ENCODE peak calls at places on chromosomes 13 and 19, in six cellular contexts. K is ovary; X is psoas muscle; E is thyroid gland; U is CD4-positive, alpha-beta memory T cell; I is HepG2. M is an unnamed sample.

GRCh38 chr19:29579308-29579910 is 26.7 kb upstream of the POP4 start:
- DNase-seq in K (no peak), E (no peak), U (no peak), I (no peak), X (no peak), M (no peak)

GRCh38 chr19:6393074-6393981 is at the start of gene GTF2F1:
- DNase-seq in E (peak; percentile 91), U (peak; percentile 94), X (peak; percentile 95), K (peak; percentile 98), I (peak; percentile 89), M (peak; percentile 92)

GRCh38 chr19:5686647-5687359 is 3.3 kb upstream of the RPL36 start:
- DNase-seq in U (peak; percentile 88), X (peak; percentile 99), K (peak; percentile 98), E (peak; percentile 98), I (peak; percentile 87), M (peak; percentile 96)

GRCh38 chr19:48480151-48480475 is 10.9 kb downstream of the CYTH2 start:
- DNase-seq in E (no peak), I (no peak), X (peak; percentile 69), K (peak; percentile 73), U (no peak), M (no peak)

GRCh38 chr13:32752997-32753606 is 166.8 kb downstream of the PDS5B start:
- DNase-seq in I (no peak), K (no peak), E (no peak), X (no peak), U (no peak), M (peak; percentile 33)

GRCh38 chr19:49565261-49565660 is 15.1 kb downstream of the NOSIP start:
- DNase-seq in E (no peak), X (no peak), I (no peak), K (no peak), U (no peak), M (peak; percentile 90)

GRCh38 chr19:49546825-49547565 is 19.2 kb downstream of the RCN3 start:
- DNase-seq in K (peak; percentile 65), U (peak; percentile 81), I (peak; percentile 85), X (no peak), E (peak; percentile 69), M (peak; percentile 94)

GRCh38 chr19:1389033-1389940 is 5.6 kb downstream of the NDUFS7 start:
- DNase-seq in E (no peak), I (no peak), U (no peak), X (no peak), K (no peak), M (no peak)

GRCh38 chr13:56528040-56528760 is 612.5 kb upstream of the PRR20A start:
- DNase-seq in E (no peak), I (no peak), X (no peak), K (no peak), U (no peak), M (no peak)

GRCh38 chr19:47601180-47601904 is 7.6 kb upstream of the BICRA start:
- DNase-seq in X (no peak), K (no peak), E (no peak), U (no peak), I (peak; percentile 29), M (peak; percentile 96)

GRCh38 chr13:25111557-25111956 is 15.6 kb downstream of the PABPC3 start:
- DNase-seq in U (no peak), I (no peak), X (no peak), K (no peak), E (no peak), M (no peak)

GRCh38 chr13:70864731-70865130 is 756.5 kb upstream of the KLHL1 start:
- DNase-seq in X (no peak), E (no peak), U (no peak), K (no peak), I (no peak), M (no peak)

GRCh38 chr13:52779028-52779612 is 39.5 kb upstream of the CNMD start:
- DNase-seq in I (no peak), K (no peak), U (no peak), E (no peak), X (no peak), M (no peak)

GRCh38 chr19:4575978-4576933 is 16.8 kb upstream of the SEMA6B start:
- DNase-seq in U (peak; percentile 54), E (peak; percentile 48), X (peak; percentile 70), K (peak; percentile 65), I (peak; percentile 61), M (peak; percentile 36)

GRCh38 chr13:108281941-108282340 is 12.4 kb downstream of the TNFSF13B start:
- DNase-seq in E (no peak), U (no peak), X (no peak), K (no peak), I (no peak), M (no peak)

GRCh38 chr13:29154390-29154789 is 334.3 kb downstream of the MTUS2 start:
- DNase-seq in U (no peak), K (no peak), X (no peak), E (no peak), I (no peak), M (no peak)

GRCh38 chr13:23902975-23903905 is 5.9 kb upstream of the C1QTNF9B start:
- DNase-seq in E (no peak), X (no peak), U (no peak), I (no peak), K (peak; percentile 37), M (no peak)

GRCh38 chr19:52343548-52343947 is 7.5 kb downstream of the ZNF610 start:
- DNase-seq in X (peak; percentile 19), U (peak; percentile 55), K (peak; percentile 39), I (peak; percentile 15), E (peak; percentile 95), M (peak; percentile 26)

GRCh38 chr19:10636304-10636972 is 11.1 kb downstream of the SLC44A2 start:
- DNase-seq in X (no peak), K (no peak), E (no peak), I (no peak), U (no peak), M (no peak)

DNA sequence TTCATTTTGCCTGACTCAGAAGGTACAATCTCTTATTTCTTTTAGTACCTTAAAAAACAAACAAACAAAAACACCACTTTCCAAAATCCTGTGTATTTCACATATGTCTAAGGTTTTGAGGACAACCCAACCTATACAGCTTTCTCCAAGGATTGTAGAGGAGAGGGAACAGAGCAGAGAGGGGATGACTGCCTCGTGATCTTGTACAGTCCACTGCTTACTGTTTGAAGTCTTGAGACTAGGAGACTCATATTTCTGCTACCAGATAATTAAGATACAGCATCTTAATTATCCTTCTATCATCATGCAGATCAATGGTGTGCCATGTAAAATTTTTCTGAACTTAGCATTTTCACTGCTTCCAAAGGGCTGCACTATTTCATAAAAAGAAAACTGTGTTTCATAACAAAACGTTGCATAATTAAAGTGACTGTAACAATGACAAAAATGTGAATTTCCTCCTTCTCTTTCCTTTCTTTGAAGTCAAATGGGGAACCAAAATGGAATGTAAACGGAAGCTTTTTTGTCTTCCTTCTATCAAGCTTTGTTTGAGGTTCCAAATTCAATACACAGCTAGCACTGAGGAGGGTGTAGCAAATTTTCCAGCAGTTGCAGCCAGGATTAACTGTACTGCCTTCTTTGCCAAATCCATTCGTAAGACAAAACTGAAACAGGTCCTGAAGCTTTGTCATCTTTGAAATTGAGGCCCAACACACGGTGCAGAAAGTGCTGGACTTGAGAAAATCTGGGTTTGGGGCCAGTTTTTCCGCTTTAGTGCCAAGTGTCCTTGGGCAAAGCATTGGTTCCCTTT is 34.8 kb upstream of the RCBTB2 start:
- DNase-seq in U (no peak), K (peak; percentile 46), I (peak; percentile 70), X (no peak), E (no peak), M (no peak)
- H3K4me3 ChIP-seq in U (no peak overlapping the region), K (no peak overlapping the region), I (peak overlapping the region; percentile 14), X (peak overlapping the region; percentile 26), E (no peak overlapping the region), M (no peak overlapping the region)

DNA sequence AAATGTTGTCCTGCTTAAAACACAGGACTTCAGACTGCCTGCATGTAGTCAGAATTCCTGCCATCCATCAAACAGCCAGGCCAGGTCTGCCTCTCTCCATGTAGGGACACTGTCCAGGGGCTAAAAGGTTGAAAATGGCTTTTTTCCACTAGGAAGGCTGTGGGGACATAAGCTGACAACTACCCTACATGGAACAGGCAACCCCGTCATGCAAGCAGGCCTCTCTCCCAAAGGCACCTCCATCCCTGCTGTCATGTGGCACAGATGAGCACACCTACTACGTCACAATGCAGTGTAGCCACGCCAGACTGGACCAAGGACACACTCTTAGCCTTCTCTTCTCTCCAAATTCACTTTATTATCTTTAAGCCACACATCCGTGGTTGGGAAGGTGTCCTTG is 40.8 kb downstream of the LATS2 start:
- DNase-seq in K (no peak), X (no peak), E (no peak), U (no peak), I (no peak), M (no peak)
- H3K27ac ChIP-seq in K (no peak overlapping the region), X (no peak overlapping the region), E (peak overlapping the region; percentile 41), U (no peak overlapping the region), I (no peak overlapping the region), M (no peak overlapping the region)

GRCh38 chr13:99336750-99337149 is 29.6 kb upstream of the GPR183 start:
- DNase-seq in E (no peak), U (no peak), X (no peak), I (no peak), K (no peak), M (no peak)
- H3K36me3 ChIP-seq in E (no peaks in the 10 kb centered on the region), U (peaks cover 7% of the 10 kb centered on the region), X (peaks cover 4% of the 10 kb centered on the region), I (peaks cover 4% of the 10 kb centered on the region), K (no peaks in the 10 kb centered on the region), M (peaks cover 8% of the 10 kb centered on the region)

GRCh38 chr19:41993612-41994483 is at the start of gene ATP1A3:
- DNase-seq in I (no peak), E (no peak), U (peak; percentile 56), X (peak; percentile 46), K (no peak), M (peak; percentile 36)
- H3K4me3 ChIP-seq in I (no peak within 1 kb of the TSS), E (no peak within 1 kb of the TSS), U (no peak within 1 kb of the TSS), X (peak within 1 kb of the TSS; percentile 63), K (peak within 1 kb of the TSS; percentile 24), M (peak within 1 kb of the TSS; percentile 45)

GRCh38 chr13:110478405-110479214 is 82.9 kb downstream of the RAB20 start:
- DNase-seq in I (no peak), U (no peak), X (no peak), E (no peak), K (no peak), M (no peak)
- H3K27ac ChIP-seq in I (no peak overlapping the region), U (no peak overlapping the region), X (no peak overlapping the region), E (no peak overlapping the region), K (no peak overlapping the region), M (no peak overlapping the region)

GRCh38 chr19:17575871-17576757 is 20.7 kb downstream of the COLGALT1 start:
- DNase-seq in E (no peak), U (no peak), K (no peak), X (no peak), I (no peak), M (no peak)

GRCh38 chr19:17580470-17581000 is 25.1 kb downstream of the COLGALT1 start:
- DNase-seq in K (no peak), X (no peak), I (no peak), E (no peak), U (no peak), M (no peak)

GRCh38 chr19:17576758-17577532 is 21.5 kb downstream of the COLGALT1 start:
- DNase-seq in X (no peak), E (peak; percentile 15), K (peak; percentile 52), U (no peak), I (no peak), M (peak; percentile 82)

GRCh38 chr19:17579523-17580244 is 24.2 kb downstream of the COLGALT1 start:
- DNase-seq in K (peak; percentile 77), X (peak; percentile 51), I (no peak), E (peak; percentile 18), U (peak; percentile 11), M (peak; percentile 75)

DNA sequence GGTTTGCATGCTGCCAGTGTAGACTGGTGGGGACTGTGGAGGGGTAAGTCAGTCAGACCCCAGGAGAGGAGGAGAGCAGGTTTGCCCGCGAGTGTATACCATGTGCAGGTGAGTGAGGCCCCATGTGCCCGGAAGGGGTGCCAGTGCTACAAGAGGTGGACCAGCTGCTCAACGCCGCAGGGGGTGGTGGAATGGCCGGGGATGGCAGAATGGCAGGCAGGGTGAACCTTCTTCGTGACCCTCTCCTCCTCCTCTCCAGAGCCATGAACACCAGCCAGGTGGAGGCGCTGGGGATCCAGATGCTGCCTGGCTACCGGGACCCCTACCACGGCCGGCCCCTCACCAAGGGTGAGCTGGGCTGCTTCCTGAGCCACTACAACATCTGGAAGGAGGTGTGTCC is 22.2 kb downstream of the COLGALT1 start:
- DNase-seq in U (no peak), E (no peak), I (no peak), K (no peak), X (no peak), M (no peak)
- H3K36me3 ChIP-seq in U (peaks cover 44% of the 10 kb centered on the region), E (peaks cover 26% of the 10 kb centered on the region), I (peaks cover 16% of the 10 kb centered on the region), K (no peaks in the 10 kb centered on the region), X (peaks cover 7% of the 10 kb centered on the region), M (peaks cover 5% of the 10 kb centered on the region)